ENCODE peak calls at places on chromosomes 3 and 15, in five cellular contexts. D is WTC11, G is mesenchymal stem cell, B is fibroblast of lung, R is HS-27A. C is an unnamed sample.

GRCh38 chr15:39621210-39621609 is 40.3 kb downstream of the THBS1 start:
- DNase-seq in D (no peak), G (no peak), B (no peak), R (no peak), C (no peak)

GRCh38 chr3:16423298-16423697 is 90.2 kb downstream of the RFTN1 start:
- DNase-seq in D (no peak), G (no peak), B (no peak), R (no peak), C (no peak)

GRCh38 chr3:13877911-13878710 is 1.8 kb downstream of the WNT7A start:
- DNase-seq in D (peak), G (no peak), B (no peak), R (no peak), C (no peak)

GRCh38 chr15:62472616-62473299 is 307.7 kb upstream of the C2CD4B start:
- DNase-seq in D (no peak), G (peak), B (no peak), R (no peak), C (no peak)

GRCh38 chr15:51830279-51830806 is 890 bp downstream of the TMOD3 start:
- DNase-seq in D (no peak), G (peak), B (peak), R (peak), C (peak)

GRCh38 chr3:10192953-10193691 is 28.4 kb downstream of the IRAK2 start:
- DNase-seq in D (peak), G (peak), B (peak), R (peak), C (peak)

GRCh38 chr15:71329509-71330260 is 214.4 kb downstream of the THSD4 start:
- DNase-seq in D (no peak), G (peak), B (peak), R (peak), C (no peak)

GRCh38 chr15:50024183-50024795 is 94.7 kb downstream of the ATP8B4 start:
- DNase-seq in D (no peak), G (no peak), B (peak), R (no peak), C (no peak)

GRCh38 chr3:185313693-185314246 is 49.2 kb upstream of the MAP3K13 start:
- DNase-seq in D (no peak), G (no peak), B (no peak), R (no peak), C (no peak)

GRCh38 chr15:46708226-46708625 is 1009.1 kb upstream of the SEMA6D start:
- DNase-seq in D (no peak), G (peak), B (peak), R (no peak), C (no peak)

GRCh38 chr3:119034256-119035013 is at the start of gene IGSF11:
- DNase-seq in D (peak), G (peak), B (peak), R (no peak), C (peak)

GRCh38 chr15:38945551-38946298 is 381.1 kb upstream of the RASGRP1 start:
- DNase-seq in D (no peak), G (no peak), B (no peak), R (no peak), C (no peak)

GRCh38 chr3:11248596-11248995 is 23.6 kb upstream of the ATG7 start:
- DNase-seq in D (no peak), G (peak), B (no peak), R (no peak), C (no peak)

GRCh38 chr15:81029416-81030367 is 29.0 kb downstream of the TLNRD1 start:
- DNase-seq in D (no peak), G (no peak), B (peak), R (no peak), C (no peak)

GRCh38 chr3:148789156-148789555 is 38.5 kb upstream of the CPB1 start:
- DNase-seq in D (no peak), G (peak), B (no peak), R (no peak), C (peak)

C was measured in T1000.